ENCODE peak calls at places on chromosomes 2 and 18, in seven cellular contexts. V is HCT116, M is K562, G is SK-N-SH, J is GM12878, I is HepG2, W is H1. U is an unnamed sample.

GRCh38 chr2:31428001-31428418 is 13.5 kb upstream of the XDH start:
- DNase-seq in V (no peak), M (no peak), G (no peak), J (no peak), I (peak), W (peak), U (no peak)

GRCh38 chr2:62999905-63000304 is 50.7 kb upstream of the OTX1 start:
- DNase-seq in V (no peak), M (no peak), G (no peak), J (no peak), I (no peak), W (no peak), U (no peak)

GRCh38 chr2:10494351-10495066 is 46.4 kb upstream of the ODC1 start:
- DNase-seq in V (no peak), M (no peak), G (no peak), J (no peak), I (no peak), W (peak), U (no peak)

GRCh38 chr2:62287895-62288589 is 92.1 kb downstream of the B3GNT2 start:
- DNase-seq in V (no peak), M (peak), G (peak), J (peak), I (peak), W (no peak), U (no peak)

GRCh38 chr2:217935901-217936684 is 66.7 kb downstream of the TNS1 start:
- DNase-seq in V (no peak), M (no peak), G (no peak), J (no peak), I (no peak), W (no peak), U (no peak)

GRCh38 chr2:222722327-222722946 is 51.0 kb downstream of the MOGAT1 start:
- DNase-seq in V (no peak), M (no peak), G (no peak), J (peak), I (no peak), W (no peak), U (no peak)

GRCh38 chr2:38115216-38116012 is 39.5 kb upstream of the CYP1B1 start:
- DNase-seq in V (peak), M (peak), G (peak), J (peak), I (peak), W (peak), U (peak)

GRCh38 chr2:114222331-114222730 is 220.1 kb upstream of the DPP10 start:
- DNase-seq in V (no peak), M (no peak), G (no peak), J (no peak), I (no peak), W (no peak), U (no peak)

GRCh38 chr2:117980783-117981676 is 32.8 kb downstream of the CCDC93 start:
- DNase-seq in V (no peak), M (no peak), G (no peak), J (no peak), I (no peak), W (no peak), U (no peak)

GRCh38 chr18:33282709-33283333 is 157.7 kb downstream of the CCDC178 start:
- DNase-seq in V (no peak), M (no peak), G (no peak), J (no peak), I (no peak), W (no peak), U (no peak)

GRCh38 chr2:119228964-119229363 is 5.3 kb downstream of the STEAP3 start:
- DNase-seq in V (no peak), M (no peak), G (no peak), J (no peak), I (no peak), W (no peak), U (no peak)

GRCh38 chr18:74546751-74547530 is 12.6 kb downstream of the CNDP1 start:
- DNase-seq in V (no peak), M (no peak), G (no peak), J (no peak), I (no peak), W (no peak), U (no peak)

GRCh38 chr2:119748135-119748534 is 11.6 kb upstream of the PTPN4 start:
- DNase-seq in V (no peak), M (no peak), G (no peak), J (no peak), I (no peak), W (peak), U (no peak)

GRCh38 chr2:197158591-197159550 is 151.7 kb downstream of the ANKRD44 start:
- DNase-seq in V (no peak), M (no peak), G (no peak), J (no peak), I (peak), W (no peak), U (peak)

GRCh38 chr18:33812186-33812585 is 234.2 kb downstream of the ASXL3 start:
- DNase-seq in V (no peak), M (no peak), G (no peak), J (no peak), I (no peak), W (no peak), U (peak)

GRCh38 chr2:43524180-43524965 is 71.5 kb downstream of the THADA start:
- DNase-seq in V (no peak), M (no peak), G (no peak), J (no peak), I (no peak), W (no peak), U (no peak)

GRCh38 chr2:54724150-54724559 is 693 bp downstream of the EML6 start:
- DNase-seq in V (no peak), M (no peak), G (no peak), J (no peak), I (no peak), W (no peak), U (no peak)

GRCh38 chr18:23228102-23229051 is 93.1 kb downstream of the CABLES1 start:
- DNase-seq in V (no peak), M (no peak), G (no peak), J (peak), I (no peak), W (no peak), U (no peak)

GRCh38 chr18:23422751-23423418 is 30.2 kb upstream of the RIOK3 start:
- DNase-seq in V (peak), M (peak), G (peak), J (peak), I (peak), W (peak), U (no peak)

GRCh38 chr2:25835906-25836305 is 42.4 kb downstream of the ASXL2 start:
- DNase-seq in V (no peak), M (no peak), G (no peak), J (no peak), I (no peak), W (no peak), U (no peak)

GRCh38 chr2:218857371-218858137 is 2.1 kb upstream of the WNT6 start:
- DNase-seq in V (no peak), M (no peak), G (peak), J (no peak), I (no peak), W (no peak), U (no peak)

GRCh38 chr2:76283355-76283754 is 572.6 kb upstream of the GCFC2 start:
- DNase-seq in V (no peak), M (no peak), G (no peak), J (no peak), I (peak), W (no peak), U (no peak)

GRCh38 chr2:20966061-20966460 is 77.8 kb downstream of the APOB start:
- DNase-seq in V (no peak), M (no peak), G (no peak), J (no peak), I (no peak), W (no peak), U (no peak)

GRCh38 chr2:204425821-204426220 is 119.5 kb upstream of the PARD3B start:
- DNase-seq in V (no peak), M (no peak), G (no peak), J (no peak), I (no peak), W (no peak), U (no peak)

GRCh38 chr2:197270601-197271000 is 40.0 kb downstream of the ANKRD44 start:
- DNase-seq in V (no peak), M (no peak), G (no peak), J (no peak), I (no peak), W (no peak), U (no peak)

GRCh38 chr2:109374548-109375130 is 239.1 kb downstream of the SEPTIN10 start:
- DNase-seq in V (no peak), M (no peak), G (peak), J (no peak), I (no peak), W (peak), U (no peak)

GRCh38 chr2:127000937-127001336 is 102.2 kb downstream of the TEX51 start:
- DNase-seq in V (no peak), M (no peak), G (no peak), J (peak), I (no peak), W (no peak), U (no peak)

GRCh38 chr2:105804266-105804665 is 59.6 kb downstream of the NCK2 start:
- DNase-seq in V (no peak), M (no peak), G (peak), J (no peak), I (no peak), W (no peak), U (no peak)

GRCh38 chr18:66694857-66695256 is 91.0 kb upstream of the CDH19 start:
- DNase-seq in V (no peak), M (no peak), G (no peak), J (no peak), I (no peak), W (no peak), U (no peak)

GRCh38 chr18:79982736-79983135 is 5.6 kb downstream of the TXNL4A start:
- DNase-seq in V (no peak), M (peak), G (no peak), J (no peak), I (no peak), W (no peak), U (peak)

GRCh38 chr18:33757037-33757436 is 179.0 kb downstream of the ASXL3 start:
- DNase-seq in V (no peak), M (no peak), G (no peak), J (no peak), I (no peak), W (no peak), U (no peak)

GRCh38 chr2:204483497-204484164 is 61.6 kb upstream of the PARD3B start:
- DNase-seq in V (no peak), M (peak), G (peak), J (no peak), I (peak), W (no peak), U (peak)

GRCh38 chr18:54100920-54101319 is 123.5 kb downstream of the MBD2 start:
- DNase-seq in V (no peak), M (no peak), G (no peak), J (no peak), I (no peak), W (no peak), U (no peak)

GRCh38 chr2:209422191-209422754 is 1.6 kb upstream of the MAP2 start:
- DNase-seq in V (no peak), M (no peak), G (no peak), J (no peak), I (no peak), W (no peak), U (no peak)

GRCh38 chr18:60448487-60449267 is 76.1 kb upstream of the MC4R start:
- DNase-seq in V (no peak), M (no peak), G (no peak), J (no peak), I (no peak), W (peak), U (no peak)

GRCh38 chr18:10051877-10052631 is 138.2 kb downstream of the VAPA start:
- DNase-seq in V (no peak), M (no peak), G (no peak), J (no peak), I (peak), W (no peak), U (no peak)

DNA sequence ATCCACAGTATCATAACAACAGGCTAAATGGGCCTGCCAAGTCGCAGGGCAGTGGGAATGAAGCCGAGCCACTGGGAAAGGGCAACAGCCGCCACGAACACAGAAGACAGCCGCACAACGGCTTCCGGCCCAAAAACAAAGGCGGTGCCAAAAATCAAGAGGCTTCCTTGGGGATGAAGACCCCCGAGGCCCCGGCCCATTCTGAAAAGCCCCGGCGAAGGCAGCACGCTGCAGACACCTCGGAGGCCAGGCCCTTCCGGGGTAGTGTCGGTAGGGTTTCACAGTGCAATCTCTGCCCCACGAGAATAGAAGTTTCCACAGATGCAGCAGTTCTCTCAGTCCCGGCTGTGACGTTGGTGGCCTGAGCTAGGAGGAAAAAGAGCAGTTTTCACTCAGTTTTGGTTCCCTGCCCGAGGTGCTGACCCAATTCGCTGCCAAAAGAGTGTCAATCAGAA is 32.2 kb downstream of the KCTD18 start:
- DNase-seq in V (no peak), M (no peak), G (no peak), J (no peak), I (no peak), W (no peak), U (no peak)
- TF ChIP-seq JUND in V (no peak), M (no peak), G (no peak), J (no peak), I (no peak), W (no peak), U (no peak)

GRCh38 chr2:99084256-99084655 is 57.3 kb upstream of the C2orf15 start:
- DNase-seq in V (no peak), M (no peak), G (no peak), J (no peak), I (no peak), W (no peak), U (no peak)

GRCh38 chr2:99081886-99082285 is 59.6 kb upstream of the C2orf15 start:
- DNase-seq in V (no peak), M (no peak), G (no peak), J (no peak), I (no peak), W (no peak), U (no peak)

GRCh38 chr2:99079226-99079625 is 62.3 kb upstream of the C2orf15 start:
- DNase-seq in V (no peak), M (no peak), G (no peak), J (no peak), I (no peak), W (no peak), U (no peak)
- TF ChIP-seq JUND in V (no peak), M (no peak), G (no peak), J (no peak), I (no peak), W (no peak), U (no peak)

GRCh38 chr2:173214213-173214612 is 138.6 kb downstream of the MAP3K20 start:
- DNase-seq in V (no peak), M (no peak), G (no peak), J (no peak), I (no peak), W (no peak), U (no peak)

GRCh38 chr2:173216055-173216454 is 138.6 kb upstream of the CDCA7 start:
- DNase-seq in V (no peak), M (no peak), G (no peak), J (no peak), I (no peak), W (no peak), U (no peak)

GRCh38 chr2:173216668-173217067 is 138.0 kb upstream of the CDCA7 start:
- DNase-seq in V (no peak), M (no peak), G (no peak), J (no peak), I (no peak), W (no peak), U (no peak)

GRCh38 chr2:173217106-173217840 is 137.4 kb upstream of the CDCA7 start:
- DNase-seq in V (no peak), M (no peak), G (no peak), J (no peak), I (no peak), W (no peak), U (no peak)

GRCh38 chr2:173215316-173215715 is 139.4 kb upstream of the CDCA7 start:
- DNase-seq in V (no peak), M (no peak), G (no peak), J (no peak), I (no peak), W (no peak), U (no peak)
- TF ChIP-seq JUND in V (no peak), M (no peak), G (no peak), J (no peak), I (no peak), W (no peak), U (no peak)

GRCh38 chr2:39902103-39902502 is 123.0 kb upstream of the THUMPD2 start:
- DNase-seq in V (no peak), M (no peak), G (no peak), J (no peak), I (no peak), W (no peak), U (no peak)
- TF ChIP-seq JUND in V (no peak), M (no peak), G (no peak), J (no peak), I (no peak), W (no peak), U (no peak)

GRCh38 chr2:98087447-98088065 is 589 bp downstream of the VWA3B start:
- DNase-seq in V (no peak), M (no peak), G (no peak), J (no peak), I (no peak), W (no peak), U (no peak)
- TF ChIP-seq JUND in V (no peak), M (no peak), G (no peak), J (no peak), I (no peak), W (no peak), U (no peak)

GRCh38 chr2:238952261-238952924 is 104.5 kb downstream of the TWIST2 start:
- DNase-seq in V (no peak), M (no peak), G (no peak), J (no peak), I (no peak), W (no peak), U (no peak)
- TF ChIP-seq JUND in V (no peak), M (no peak), G (no peak), J (no peak), I (no peak), W (no peak), U (no peak)

GRCh38 chr2:178105566-178105965 is 6.7 kb upstream of the RBM45 start:
- DNase-seq in V (no peak), M (no peak), G (no peak), J (no peak), I (no peak), W (no peak), U (no peak)
- TF ChIP-seq JUND in V (no peak), M (no peak), G (no peak), J (no peak), I (no peak), W (no peak), U (no peak)

GRCh38 chr2:241867776-241868420 is 1.6 kb upstream of the RTP5 start:
- DNase-seq in V (no peak), M (no peak), G (peak), J (no peak), I (no peak), W (no peak), U (no peak)
- TF ChIP-seq JUND in V (no peak), M (no peak), G (no peak), J (no peak), I (no peak), W (no peak), U (no peak)

U was measured in T47D.